ENCODE peak calls at places on chromosome 19, in six cellular contexts. M is IMR-90, K is right lobe of liver, Z is body of pancreas, E is tibial nerve, Q is breast epithelium. L is an unnamed sample.
A peak's percentile ranks its signal among the peaks of the same experiment; 100 is the strongest.

GRCh38 chr19:21092107-21092506 is 10.1 kb downstream of the ZNF714 start:
- DNase-seq in Q (no peak), E (no peak), K (no peak), M (peak; percentile 14), Z (peak; percentile 32), L (no peak)

GRCh38 chr19:29326849-29327840 is 114.2 kb upstream of the UQCRFS1 start:
- DNase-seq in M (no peak), K (no peak), E (no peak), Q (no peak), Z (no peak), L (no peak)

GRCh38 chr19:4066682-4067395 is at the start of gene ZBTB7A:
- DNase-seq in E (peak; percentile 77), Z (peak; percentile 91), K (peak; percentile 81), Q (peak; percentile 84), M (peak; percentile 61), L (peak; percentile 83)

GRCh38 chr19:13797870-13798269 is 2.6 kb downstream of the ZSWIM4 start:
- DNase-seq in Q (peak; percentile 77), M (peak; percentile 71), K (no peak), Z (peak; percentile 34), E (no peak), L (no peak)

GRCh38 chr19:3669616-3670257 is 30.5 kb downstream of the PIP5K1C start:
- DNase-seq in M (no peak), E (no peak), K (no peak), Z (no peak), Q (no peak), L (no peak)

GRCh38 chr19:3409346-3410064 is 43.1 kb downstream of the NFIC start:
- DNase-seq in M (no peak), E (peak; percentile 61), Z (peak; percentile 64), K (peak; percentile 93), Q (peak; percentile 85), L (no peak)

GRCh38 chr19:36043952-36044351 is 10.1 kb downstream of the THAP8 start:
- DNase-seq in Z (no peak), E (no peak), M (no peak), Q (no peak), K (no peak), L (no peak)

GRCh38 chr19:53365899-53366493 is 491 bp downstream of the ZNF525 start:
- DNase-seq in K (peak; percentile 25), Z (no peak), E (no peak), Q (no peak), M (no peak), L (no peak)

GRCh38 chr19:43651758-43652545 is 12.3 kb upstream of the CADM4 start:
- DNase-seq in M (peak; percentile 65), Z (peak; percentile 73), K (peak; percentile 46), Q (peak; percentile 60), E (peak; percentile 71), L (peak; percentile 64)

DNA sequence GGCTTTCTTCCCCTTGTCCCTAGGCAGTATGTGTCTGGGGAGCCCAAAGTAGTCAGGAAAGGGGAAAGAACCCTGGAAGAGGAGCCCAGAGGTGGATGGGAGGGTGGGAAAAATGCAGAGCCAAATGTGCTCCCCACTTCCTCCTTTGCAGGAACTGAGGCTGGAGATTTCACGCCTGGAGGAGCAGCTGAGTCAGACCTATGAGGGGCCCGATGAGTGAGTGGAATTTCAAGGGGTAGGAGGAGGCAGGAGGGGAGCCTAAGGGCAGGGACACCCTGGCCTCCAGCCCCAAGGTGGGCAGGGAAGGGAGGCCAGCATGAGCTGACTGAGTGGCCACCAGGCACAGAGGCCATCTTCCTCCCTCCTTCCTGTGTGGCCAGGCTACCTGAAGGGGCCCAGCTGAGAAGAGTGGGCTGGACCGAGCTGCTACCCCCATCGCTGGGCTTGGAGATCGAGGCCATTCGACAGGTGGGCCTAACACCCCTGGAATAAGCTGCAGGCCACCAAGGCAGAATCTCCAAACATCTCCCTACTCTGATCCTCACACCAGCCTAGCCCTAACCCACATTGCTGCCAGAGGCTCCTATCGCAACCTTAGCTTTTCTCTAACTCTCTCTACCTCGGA is 14.3 kb downstream of the PTH2 start:
- DNase-seq in Z (no peak), Q (no peak), K (no peak), M (no peak), E (no peak), L (no peak)
- H3K27ac ChIP-seq in Z (no peak overlapping the region), Q (no peak overlapping the region), K (no peak overlapping the region), M (no peak overlapping the region), E (no peak overlapping the region), L (no peak overlapping the region)

GRCh38 chr19:34176581-34176980 is 4.3 kb downstream of the LSM14A start:
- DNase-seq in Z (no peak), Q (no peak), K (no peak), E (no peak), M (no peak), L (no peak)

GRCh38 chr19:34171539-34171876 is 796 bp upstream of the LSM14A start:
- DNase-seq in M (peak; percentile 93), K (no peak), Z (peak; percentile 10), E (no peak), Q (no peak), L (no peak)

GRCh38 chr19:34172661-34173144 is 399 bp downstream of the LSM14A start:
- DNase-seq in Z (no peak), E (no peak), Q (no peak), M (no peak), K (peak; percentile 45), L (no peak)

GRCh38 chr19:34173145-34173956 is 1.0 kb downstream of the LSM14A start:
- DNase-seq in Q (peak; percentile 71), Z (peak; percentile 49), E (peak; percentile 21), K (peak; percentile 56), M (peak; percentile 27), L (peak; percentile 57)

GRCh38 chr19:34171877-34172660 is at the start of gene LSM14A:
- DNase-seq in K (peak; percentile 94), Z (peak; percentile 94), M (peak; percentile 89), Q (peak; percentile 91), E (peak; percentile 89), L (peak; percentile 93)
- TF ChIP-seq POLR2A in K (peak; percentile 85), Z (peak; percentile 58), M (peak; percentile 78), Q (peak; percentile 11), E (peak; percentile 77), L (peak; percentile 84)

GRCh38 chr19:2269244-2270156 is 12.5 kb downstream of the PEAK3 start:
- DNase-seq in K (peak; percentile 98), M (peak; percentile 93), E (peak; percentile 92), Z (peak; percentile 98), Q (peak; percentile 98), L (peak; percentile 98)

GRCh38 chr19:2268861-2269243 is 12.6 kb upstream of the JSRP1 start:
- DNase-seq in E (no peak), M (no peak), Z (no peak), K (no peak), Q (no peak), L (no peak)

GRCh38 chr19:2268480-2268830 is 12.2 kb upstream of the JSRP1 start:
- DNase-seq in E (no peak), K (no peak), M (no peak), Q (no peak), Z (no peak), L (no peak)

GRCh38 chr19:2270157-2270571 is 11.8 kb downstream of the PEAK3 start:
- DNase-seq in Q (no peak), E (peak; percentile 60), Z (peak; percentile 69), M (no peak), K (peak; percentile 72), L (peak; percentile 74)

DNA sequence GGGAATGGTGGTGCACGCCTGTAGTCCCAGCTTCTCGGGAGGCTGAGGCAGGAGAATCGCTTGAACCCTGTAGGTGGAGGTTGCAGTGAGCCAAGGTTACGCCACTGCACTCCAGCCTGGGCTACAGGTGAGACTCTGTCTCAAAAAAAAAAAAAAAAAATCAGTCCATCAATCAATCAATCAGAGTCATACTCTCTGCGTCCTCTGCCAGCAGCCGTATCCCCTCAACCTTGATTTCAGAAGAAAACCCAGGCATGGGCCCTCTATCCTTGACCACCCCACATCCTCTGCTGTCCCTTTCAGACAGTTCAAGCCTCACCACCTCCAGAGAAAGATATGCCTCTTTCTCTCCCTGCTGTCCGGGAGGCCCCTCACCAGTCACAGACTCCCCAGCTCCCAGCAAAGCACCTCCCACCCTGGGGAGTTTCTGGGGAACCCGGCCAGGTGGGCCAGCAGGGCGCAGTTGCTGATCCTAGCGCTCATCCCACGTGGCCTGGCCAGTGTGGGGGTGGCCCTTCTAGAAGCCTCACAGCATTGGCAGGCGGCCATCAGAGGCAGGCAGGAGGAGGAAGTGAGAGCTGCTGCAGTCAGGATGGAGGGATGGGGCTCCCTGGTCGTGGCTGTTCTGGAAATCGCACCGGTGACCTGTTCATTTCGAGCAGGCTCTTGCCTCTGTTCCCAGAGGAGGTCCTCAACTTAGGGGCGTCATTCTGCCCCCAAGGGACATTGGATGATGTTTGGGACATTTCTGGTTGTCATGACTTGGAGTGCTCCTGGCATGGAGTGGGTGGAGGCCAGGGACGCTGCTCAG is 10.2 kb upstream of the JSRP1 start:
- DNase-seq in K (peak; percentile 96), M (peak; percentile 75), Z (peak; percentile 85), E (peak; percentile 80), Q (peak; percentile 81), L (peak; percentile 82)
- TF ChIP-seq CTCF in K (no peak), M (no peak), Z (no peak), E (no peak), Q (no peak), L (no peak)

GRCh38 chr19:41735071-41735623 is 20.2 kb upstream of the CEACAM6 start:
- DNase-seq in Q (no peak), E (no peak), M (no peak), K (no peak), Z (no peak), L (no peak)
- H3K27ac ChIP-seq in Q (peak overlapping the region; percentile 55), E (no peak overlapping the region), M (no peak overlapping the region), K (no peak overlapping the region), Z (no peak overlapping the region), L (no peak overlapping the region)

GRCh38 chr19:821976-822773 is 420 bp upstream of the PLPPR3 start:
- DNase-seq in M (no peak), E (no peak), K (no peak), Z (no peak), Q (no peak), L (no peak)

GRCh38 chr19:825897-826640 is 1.6 kb upstream of the AZU1 start:
- DNase-seq in K (no peak), E (no peak), Z (no peak), Q (no peak), M (no peak), L (no peak)

GRCh38 chr19:824885-825284 is 2.8 kb upstream of the AZU1 start:
- DNase-seq in Q (no peak), E (no peak), M (no peak), K (no peak), Z (no peak), L (no peak)

GRCh38 chr19:821228-821975 is at the start of gene PLPPR3:
- DNase-seq in K (no peak), E (no peak), M (no peak), Z (no peak), Q (no peak), L (peak; percentile 36)

DNA sequence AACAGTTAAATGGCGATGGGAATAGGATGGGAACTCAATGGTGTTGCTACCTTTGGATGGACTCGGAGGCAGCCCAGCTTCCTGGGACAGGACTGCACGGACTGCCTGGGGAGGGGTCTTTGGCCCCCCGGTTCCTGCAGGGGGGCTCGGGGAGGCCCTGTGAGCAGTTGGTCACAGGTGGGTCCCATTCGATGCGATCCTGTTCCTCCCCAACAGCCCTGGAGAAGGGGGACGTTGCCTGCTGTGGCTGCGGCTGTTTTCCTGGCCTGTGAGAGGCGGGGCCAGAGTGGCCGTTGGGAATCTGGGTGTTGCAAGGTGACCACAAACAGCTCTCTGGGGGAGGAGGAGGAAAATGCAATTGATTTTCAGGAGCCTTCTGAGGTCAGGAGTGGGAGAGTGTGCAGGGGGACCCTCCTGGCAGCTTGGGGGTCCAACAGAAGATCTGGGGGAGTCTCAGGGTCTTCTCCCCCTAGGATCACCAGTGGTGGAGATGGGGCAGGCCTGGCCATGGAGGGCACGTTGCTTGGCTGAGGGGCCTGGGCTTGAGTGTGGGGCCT is 1.9 kb upstream of the PLPPR3 start:
- DNase-seq in M (no peak), E (no peak), Q (no peak), K (no peak), Z (no peak), L (no peak)
- TF ChIP-seq POLR2A in M (no peak), E (no peak), Q (no peak), K (no peak), Z (no peak), L (no peak)